ENCODE peak calls at places on chromosomes 3 and 15, in five cellular contexts. N, Q, G, E and S are unnamed samples.

GRCh38 chr3:148178508-148178907 is 519.2 kb upstream of the AGTR1 start:
- DNase-seq in E (no peak), N (no peak), Q (no peak), G (no peak), S (no peak)

GRCh38 chr15:48507416-48508065 is 138.0 kb downstream of the FBN1 start:
- DNase-seq in E (no peak), N (peak; percentile 81), G (peak; percentile 60), Q (no peak), S (no peak)

GRCh38 chr15:39672666-39673065 is 91.8 kb downstream of the THBS1 start:
- DNase-seq in E (no peak), N (no peak), G (no peak), Q (no peak), S (no peak)

GRCh38 chr3:152376351-152377183 is 107.8 kb downstream of the MBNL1 start:
- DNase-seq in E (no peak), G (peak; percentile 84), N (peak; percentile 61), Q (peak; percentile 74), S (no peak)

GRCh38 chr15:31364301-31365031 is 37.8 kb downstream of the KLF13 start:
- DNase-seq in Q (peak; percentile 86), G (no peak), E (peak; percentile 34), N (no peak), S (no peak)

GRCh38 chr3:100577382-100578008 is 31.9 kb upstream of the ADGRG7 start:
- DNase-seq in E (no peak), G (no peak), Q (no peak), N (no peak), S (no peak)

GRCh38 chr3:70539908-70540307 is 227.5 kb upstream of the MDFIC2 start:
- DNase-seq in E (no peak), N (no peak), G (no peak), Q (no peak), S (no peak)

GRCh38 chr15:63514533-63514943 is 10.1 kb downstream of the USP3 start:
- DNase-seq in N (peak; percentile 80), E (no peak), G (peak; percentile 88), Q (no peak), S (no peak)

GRCh38 chr3:172038823-172039222 is 555 bp upstream of the FNDC3B start:
- DNase-seq in G (peak; percentile 49), Q (no peak), N (peak; percentile 77), E (no peak), S (no peak)

GRCh38 chr15:101689901-101690300 is 34.4 kb downstream of the TARS3 start:
- DNase-seq in N (no peak), G (peak; percentile 68), Q (no peak), E (no peak), S (no peak)

GRCh38 chr15:39118510-39118909 is 462.4 kb upstream of the THBS1 start:
- DNase-seq in N (peak; percentile 97), Q (no peak), E (no peak), G (peak; percentile 80), S (no peak)

GRCh38 chr3:58025824-58026579 is 17.8 kb downstream of the FLNB start:
- DNase-seq in E (no peak), N (peak; percentile 71), G (peak; percentile 68), Q (peak; percentile 51), S (no peak)

GRCh38 chr3:8962226-8962861 is 928 bp downstream of the RAD18 start:
- DNase-seq in Q (no peak), E (no peak), N (peak; percentile 22), G (peak; percentile 16), S (no peak)

DNA sequence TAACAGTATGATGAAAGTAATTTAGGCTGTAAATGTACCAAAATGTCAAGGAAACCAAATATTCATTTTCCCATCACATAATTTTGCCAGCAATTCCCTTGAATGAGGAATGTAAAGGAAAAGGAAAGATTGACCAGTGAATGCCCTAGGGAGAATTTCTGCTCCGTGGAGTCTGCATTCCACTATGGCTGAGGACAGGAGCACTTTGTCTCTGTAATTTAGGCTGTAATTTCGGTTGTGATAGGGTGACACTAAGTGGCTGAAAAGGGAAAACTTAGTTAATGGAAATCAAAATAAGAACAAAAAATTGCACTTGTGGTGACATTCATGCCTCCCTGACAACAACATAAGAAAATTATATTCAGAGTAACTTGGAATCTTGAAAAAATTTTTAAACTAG is 8.3 kb upstream of the TMEM207 start:
- DNase-seq in Q (no peak), G (no peak), E (no peak), N (peak; percentile 10), S (no peak)
- TF ChIP-seq CTCF in Q (no peak), G (peak; percentile 4), E (no peak), N (no peak), S (no peak)

GRCh38 chr3:28348637-28349396 is at the start of the genes AZI2 and ZCWPW2:
- DNase-seq in N (peak; percentile 98), G (peak; percentile 95), Q (peak; percentile 98), E (peak; percentile 97), S (peak; percentile 91)
- TF ChIP-seq CTCF in N (peak; percentile 12), G (peak; percentile 14), Q (peak; percentile 21), E (peak; percentile 14), S (no peak)

GRCh38 chr3:173785004-173785403 is 387.5 kb downstream of the NLGN1 start:
- DNase-seq in N (no peak), G (no peak), E (no peak), Q (no peak), S (no peak)
- TF ChIP-seq CTCF in N (no peak), G (no peak), E (no peak), Q (no peak), S (no peak)

GRCh38 chr3:26484140-26484539 is 138.4 kb upstream of the LRRC3B start:
- DNase-seq in G (no peak), N (no peak), Q (no peak), E (no peak), S (no peak)
- TF ChIP-seq CTCF in G (no peak), N (no peak), Q (no peak), E (no peak), S (no peak)

GRCh38 chr15:56295433-56295832 is 51.8 kb upstream of the RFX7 start:
- DNase-seq in Q (no peak), E (no peak), G (no peak), N (no peak), S (no peak)
- TF ChIP-seq CTCF in Q (no peak), E (no peak), G (no peak), N (no peak), S (no peak)

DNA sequence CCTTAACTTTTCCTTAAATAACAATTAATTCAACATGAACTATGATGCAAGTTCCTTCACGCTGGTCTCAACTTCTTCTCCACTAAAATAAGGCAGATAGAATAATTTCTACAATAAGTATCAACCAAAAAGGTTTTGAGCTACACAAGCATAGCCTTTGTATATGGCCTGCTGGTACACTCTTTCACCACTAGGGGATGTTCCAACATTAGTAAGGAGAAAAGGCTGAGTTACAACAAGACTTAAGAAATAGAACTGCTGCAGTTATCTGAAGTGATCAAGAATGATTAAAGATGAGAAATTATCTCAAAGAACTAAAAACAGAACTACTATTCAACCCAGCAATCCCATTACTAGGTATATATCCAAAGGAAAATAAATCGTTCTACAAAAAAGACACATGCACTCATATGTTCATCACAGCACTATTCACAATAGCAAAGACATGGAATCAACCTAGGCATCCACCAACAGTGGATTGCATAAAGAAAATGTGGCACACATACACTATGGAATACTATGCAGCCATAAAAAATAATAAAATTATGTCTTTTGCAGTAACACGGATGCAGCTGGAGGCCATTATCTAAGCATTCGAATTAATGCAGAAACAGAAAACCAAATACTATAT is 14.4 kb downstream of the ATP13A3 start:
- DNase-seq in Q (no peak), G (peak; percentile 82), N (peak; percentile 80), E (no peak), S (no peak)
- TF ChIP-seq CTCF in Q (peak; percentile 94), G (peak; percentile 97), N (peak; percentile 99), E (peak; percentile 98), S (peak; percentile 90)

GRCh38 chr15:90716976-90717821 is at the start of gene BLM:
- DNase-seq in E (peak; percentile 95), N (peak; percentile 98), G (peak; percentile 97), Q (peak; percentile 98), S (peak; percentile 82)
- TF ChIP-seq CTCF in E (peak; percentile 69), N (peak; percentile 43), G (peak; percentile 20), Q (peak; percentile 83), S (no peak)